ENCODE peak calls at places on chromosomes 3 and 15, in five cellular contexts. B is neural progenitor cell, J is psoas muscle, Q is sigmoid colon, L is AG04450. K is an unnamed sample.

GRCh38 chr3:11422291-11422690 is 150.1 kb downstream of the ATG7 start:
- DNase-seq in B (no peak), J (no peak), Q (no peak), L (no peak), K (peak; percentile 60)

GRCh38 chr3:139797724-139798343 is 120.1 kb upstream of the NMNAT3 start:
- DNase-seq in B (peak; percentile 76), J (peak; percentile 18), Q (no peak), L (peak; percentile 0), K (peak; percentile 20)

GRCh38 chr15:95799286-95800187 is 531.0 kb upstream of the NR2F2 start:
- DNase-seq in B (no peak), J (no peak), Q (no peak), L (peak; percentile 55), K (no peak)

GRCh38 chr3:55006277-55006676 is 78.4 kb upstream of the LRTM1 start:
- DNase-seq in B (peak; percentile 70), J (no peak), Q (no peak), L (no peak), K (no peak)

GRCh38 chr3:191889781-191890180 is 428.8 kb downstream of the PYDC2 start:
- DNase-seq in B (no peak), J (no peak), Q (no peak), L (no peak), K (no peak)

GRCh38 chr3:41207355-41207754 is 8.1 kb downstream of the CTNNB1 start:
- DNase-seq in B (no peak), J (no peak), Q (no peak), L (no peak), K (no peak)

GRCh38 chr3:136476280-136476679 is 226.1 kb downstream of the PCCB start:
- DNase-seq in B (no peak), J (no peak), Q (no peak), L (no peak), K (no peak)

GRCh38 chr3:13245579-13245978 is 172.3 kb upstream of the IQSEC1 start:
- DNase-seq in B (no peak), J (no peak), Q (no peak), L (no peak), K (no peak)

GRCh38 chr3:31377045-31377642 is 155.6 kb upstream of the STT3B start:
- DNase-seq in B (no peak), J (no peak), Q (no peak), L (peak; percentile 44), K (peak; percentile 89)

GRCh38 chr3:79424811-79425210 is 343.0 kb downstream of the ROBO1 start:
- DNase-seq in B (no peak), J (no peak), Q (no peak), L (no peak), K (no peak)

GRCh38 chr15:28219116-28219515 is 102.9 kb downstream of the HERC2 start:
- DNase-seq in B (no peak), J (no peak), Q (no peak), L (no peak), K (no peak)

GRCh38 chr15:79209690-79210089 is 72.8 kb upstream of the ANKRD34C start:
- DNase-seq in B (peak; percentile 49), J (no peak), Q (no peak), L (no peak), K (no peak)
- H3K4me3 ChIP-seq in B (peak overlapping the region; percentile 24), J (no peak overlapping the region), Q (no peak overlapping the region), L (no peak overlapping the region), K (no peak overlapping the region)

DNA sequence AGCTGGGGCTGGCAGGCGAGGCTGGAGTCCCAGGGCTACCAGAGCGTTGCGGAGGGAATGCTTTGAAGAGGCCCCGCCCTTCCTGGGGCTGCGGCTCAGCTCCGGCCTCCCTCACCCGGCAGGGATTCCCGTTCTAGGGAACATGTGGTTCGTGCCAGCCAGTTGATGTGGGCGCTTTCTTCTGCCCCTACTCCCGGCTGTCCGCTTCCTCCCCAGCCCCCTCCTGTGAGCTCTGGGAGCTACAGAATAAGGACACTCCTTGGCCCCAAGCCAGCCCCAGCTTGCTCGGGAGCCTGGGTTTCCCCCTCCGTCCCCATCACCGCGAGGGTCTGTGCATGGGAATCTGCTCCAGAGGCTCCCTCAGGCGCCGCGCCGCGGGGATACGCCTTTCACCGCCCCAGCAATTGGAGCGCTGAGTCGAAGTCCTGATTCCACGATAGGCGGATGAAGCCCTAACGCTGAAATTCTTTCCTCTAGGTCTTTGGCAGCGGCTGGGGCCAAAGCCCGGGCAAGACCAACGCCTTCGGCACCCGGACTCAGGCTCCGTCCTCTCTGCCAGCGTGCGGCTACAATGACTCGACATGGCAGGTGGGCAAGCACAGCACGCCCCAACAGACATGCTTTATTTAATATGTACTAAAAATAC is 69.5 kb downstream of the KLF15 start:
- DNase-seq in B (peak; percentile 89), J (peak; percentile 67), Q (peak; percentile 92), L (no peak), K (no peak)
- H3K4me3 ChIP-seq in B (peak overlapping the region; percentile 43), J (peak overlapping the region; percentile 69), Q (peak overlapping the region; percentile 51), L (peak overlapping the region; percentile 50), K (no peak overlapping the region)

GRCh38 chr3:141529256-141530132 is 42.7 kb downstream of the RASA2 start:
- DNase-seq in B (no peak), J (no peak), Q (no peak), L (no peak), K (no peak)
- H3K4me3 ChIP-seq in B (no peak overlapping the region), J (no peak overlapping the region), Q (no peak overlapping the region), L (no peak overlapping the region), K (no peak overlapping the region)

DNA sequence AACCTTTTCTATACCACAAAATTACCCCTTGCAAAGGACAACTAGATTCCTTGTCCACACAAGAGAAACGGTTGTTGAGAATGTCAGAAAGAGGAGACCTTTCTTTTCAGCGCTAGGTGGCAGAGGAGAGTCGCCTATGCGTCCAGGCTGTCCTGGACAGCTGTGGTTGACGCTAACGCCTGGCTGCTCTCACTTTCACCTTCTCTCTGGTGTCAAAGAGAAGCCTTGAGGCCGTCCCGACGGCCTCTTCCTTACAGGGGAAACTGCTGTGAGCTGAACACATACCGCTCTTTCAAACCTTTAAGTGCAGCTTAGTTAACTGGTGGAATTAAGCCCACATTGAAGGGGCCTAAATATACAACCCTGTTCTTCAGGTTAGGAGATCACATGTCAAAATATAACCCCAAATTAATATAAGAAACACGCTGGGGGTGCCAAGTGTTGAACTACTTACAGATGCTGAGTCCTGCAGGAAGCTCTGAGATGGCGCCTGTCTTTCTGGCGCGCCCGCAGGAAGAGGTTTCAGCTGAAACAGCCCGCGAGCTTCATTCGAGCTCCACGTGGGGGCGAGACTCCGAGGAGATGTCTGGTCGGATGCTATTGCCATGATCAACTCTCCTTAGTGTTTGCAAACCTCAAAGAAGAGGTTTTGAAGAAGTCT is 26.1 kb upstream of the KBTBD8 start:
- DNase-seq in B (peak; percentile 90), J (peak; percentile 56), Q (peak; percentile 85), L (peak; percentile 50), K (peak; percentile 73)
- H3K4me3 ChIP-seq in B (peak overlapping the region; percentile 7), J (peak overlapping the region; percentile 50), Q (peak overlapping the region; percentile 36), L (peak overlapping the region; percentile 53), K (peak overlapping the region; percentile 55)

GRCh38 chr15:97525809-97526208 is 434.7 kb upstream of the ARRDC4 start:
- DNase-seq in B (no peak), J (no peak), Q (no peak), L (no peak), K (no peak)

GRCh38 chr15:97522362-97522761 is 438.1 kb upstream of the ARRDC4 start:
- DNase-seq in B (no peak), J (peak; percentile 7), Q (peak; percentile 64), L (no peak), K (no peak)

GRCh38 chr15:97520689-97521088 is 439.8 kb upstream of the ARRDC4 start:
- DNase-seq in B (no peak), J (no peak), Q (no peak), L (no peak), K (no peak)

GRCh38 chr15:97521390-97521789 is 439.1 kb upstream of the ARRDC4 start:
- DNase-seq in B (no peak), J (no peak), Q (no peak), L (no peak), K (no peak)

GRCh38 chr15:97521894-97522293 is 438.6 kb upstream of the ARRDC4 start:
- DNase-seq in B (peak; percentile 54), J (peak; percentile 20), Q (peak; percentile 68), L (no peak), K (no peak)
- H3K4me3 ChIP-seq in B (no peak overlapping the region), J (peak overlapping the region; percentile 63), Q (peak overlapping the region; percentile 38), L (no peak overlapping the region), K (no peak overlapping the region)

GRCh38 chr15:65133550-65134200 is at the start of gene PDCD7:
- DNase-seq in B (peak; percentile 92), J (peak; percentile 87), Q (peak; percentile 93), L (peak; percentile 54), K (peak; percentile 94)

GRCh38 chr15:65132841-65133549 is 613 bp downstream of the PDCD7 start:
- DNase-seq in B (peak; percentile 80), J (peak; percentile 41), Q (no peak), L (peak; percentile 7), K (no peak)

DNA sequence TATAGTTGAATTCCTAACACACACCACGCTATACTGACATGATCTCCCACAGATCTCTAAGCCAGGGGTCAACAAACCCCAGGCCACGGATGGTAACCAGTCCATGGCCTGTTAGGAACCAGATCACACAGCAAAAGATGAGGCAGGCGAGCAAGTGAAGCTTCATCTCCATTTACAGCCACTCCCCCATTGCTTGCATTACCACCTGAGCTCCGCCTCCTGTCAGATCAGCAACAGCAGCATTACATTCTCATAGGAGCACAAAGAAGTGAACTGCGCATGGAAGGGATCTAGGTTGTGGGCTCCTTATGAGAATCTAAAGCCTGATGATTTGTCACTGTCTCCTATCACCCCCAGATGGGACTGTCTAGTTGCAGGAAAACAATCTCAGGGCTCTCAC is 2.7 kb downstream of the PDCD7 start:
- DNase-seq in B (peak; percentile 20), J (no peak), Q (no peak), L (no peak), K (no peak)
- H3K4me3 ChIP-seq in B (no peak overlapping the region), J (no peak overlapping the region), Q (no peak overlapping the region), L (no peak overlapping the region), K (no peak overlapping the region)

DNA sequence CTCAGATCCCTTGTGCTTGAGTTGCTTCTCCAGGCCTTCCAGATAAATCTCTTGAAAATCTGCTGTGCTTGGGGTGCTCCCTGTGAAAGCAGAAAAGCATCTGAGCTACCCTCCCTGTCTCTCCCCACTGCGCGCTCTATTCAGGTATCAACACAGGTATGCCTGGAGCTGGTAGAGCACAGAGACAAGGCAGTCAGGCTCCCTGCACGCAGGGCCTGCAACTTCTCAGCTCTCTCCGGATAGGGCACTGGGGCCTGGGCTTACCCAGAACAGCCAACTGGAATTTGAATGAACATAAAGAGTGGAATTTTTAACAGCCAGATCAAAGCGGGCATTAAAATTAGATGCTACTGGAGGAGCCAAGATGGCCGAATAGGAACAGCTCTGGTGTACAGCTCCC is 183.6 kb downstream of the XXYLT1 start:
- DNase-seq in B (peak; percentile 20), J (no peak), Q (no peak), L (no peak), K (no peak)
- H3K4me3 ChIP-seq in B (peak overlapping the region; percentile 51), J (peak overlapping the region; percentile 52), Q (peak overlapping the region; percentile 5), L (no peak overlapping the region), K (peak overlapping the region; percentile 36)